ENCODE peak calls at places on chromosomes 6 and 20, in five cellular contexts. Z is right lobe of liver; J is uterus; B is CD4-positive, alpha-beta memory T cell; K is HFF-Myc. Q is an unnamed sample.

GRCh38 chr6:70675822-70676221 is 8.1 kb downstream of the SMAP1 start:
- DNase-seq in Z (no peak), J (no peak), B (no peak), K (no peak), Q (no peak)

GRCh38 chr6:37019065-37019450 is 13.6 kb downstream of the FGD2 start:
- DNase-seq in Z (peak), J (no peak), B (no peak), K (no peak), Q (no peak)

GRCh38 chr20:52921300-52921699 is 50.9 kb upstream of the TSHZ2 start:
- DNase-seq in Z (no peak), J (no peak), B (no peak), K (no peak), Q (no peak)

GRCh38 chr20:38728911-38729642 is 4.8 kb downstream of the SLC32A1 start:
- DNase-seq in Z (no peak), J (no peak), B (peak), K (no peak), Q (no peak)

GRCh38 chr6:120077489-120077888 is 727.9 kb upstream of the MAN1A1 start:
- DNase-seq in Z (no peak), J (no peak), B (no peak), K (no peak), Q (no peak)

GRCh38 chr6:157317129-157317814 is 6.0 kb downstream of the TMEM242 start:
- DNase-seq in Z (peak), J (peak), B (no peak), K (peak), Q (no peak)

GRCh38 chr6:11202513-11203305 is 29.8 kb downstream of the NEDD9 start:
- DNase-seq in Z (no peak), J (no peak), B (peak), K (no peak), Q (no peak)

GRCh38 chr6:17959317-17959716 is 28.1 kb downstream of the KIF13A start:
- DNase-seq in Z (no peak), J (no peak), B (no peak), K (no peak), Q (no peak)

GRCh38 chr6:30828027-30828962 is 56.0 kb upstream of the DDR1 start:
- DNase-seq in Z (peak), J (peak), B (peak), K (peak), Q (peak)

GRCh38 chr6:168420706-168421105 is 20.3 kb upstream of the SMOC2 start:
- DNase-seq in Z (no peak), J (no peak), B (no peak), K (no peak), Q (no peak)

GRCh38 chr6:42315991-42316378 is 98.3 kb upstream of the MRPS10 start:
- DNase-seq in Z (no peak), J (no peak), B (no peak), K (peak), Q (no peak)

GRCh38 chr20:38590682-38591483 is 9.9 kb downstream of the ADIG start:
- DNase-seq in Z (no peak), J (no peak), B (no peak), K (no peak), Q (no peak)

GRCh38 chr6:126820617-126821016 is 297.9 kb upstream of the RSPO3 start:
- DNase-seq in Z (no peak), J (no peak), B (no peak), K (no peak), Q (no peak)

GRCh38 chr6:28142446-28142845 is 763 bp downstream of the ZKSCAN8 start:
- DNase-seq in Z (no peak), J (no peak), B (no peak), K (no peak), Q (no peak)

GRCh38 chr6:107843400-107843799 is 19.3 kb upstream of the SCML4 start:
- DNase-seq in Z (peak), J (no peak), B (no peak), K (no peak), Q (no peak)

GRCh38 chr6:149834513-149835481 is 29.4 kb downstream of the LRP11 start:
- DNase-seq in Z (no peak), J (peak), B (peak), K (no peak), Q (peak)

GRCh38 chr20:51703446-51704287 is 64.5 kb downstream of the ATP9A start:
- DNase-seq in Z (no peak), J (no peak), B (no peak), K (no peak), Q (no peak)

GRCh38 chr20:5216663-5217062 is 89.9 kb downstream of the CDS2 start:
- DNase-seq in Z (no peak), J (no peak), B (no peak), K (no peak), Q (no peak)

GRCh38 chr6:99297006-99297405 is 52.5 kb downstream of the FAXC start:
- DNase-seq in Z (no peak), J (no peak), B (no peak), K (no peak), Q (no peak)

GRCh38 chr6:12870033-12870432 is 153.5 kb downstream of the PHACTR1 start:
- DNase-seq in Z (no peak), J (no peak), B (no peak), K (no peak), Q (no peak)

GRCh38 chr6:41445268-41445667 is 100.9 kb upstream of the FOXP4 start:
- DNase-seq in Z (no peak), J (no peak), B (no peak), K (no peak), Q (no peak)

GRCh38 chr6:70456725-70457124 is 43.4 kb downstream of the FAM135A start:
- DNase-seq in Z (no peak), J (no peak), B (no peak), K (no peak), Q (no peak)

GRCh38 chr6:6564154-6564553 is 24.4 kb upstream of the LY86 start:
- DNase-seq in Z (no peak), J (no peak), B (no peak), K (no peak), Q (no peak)

DNA sequence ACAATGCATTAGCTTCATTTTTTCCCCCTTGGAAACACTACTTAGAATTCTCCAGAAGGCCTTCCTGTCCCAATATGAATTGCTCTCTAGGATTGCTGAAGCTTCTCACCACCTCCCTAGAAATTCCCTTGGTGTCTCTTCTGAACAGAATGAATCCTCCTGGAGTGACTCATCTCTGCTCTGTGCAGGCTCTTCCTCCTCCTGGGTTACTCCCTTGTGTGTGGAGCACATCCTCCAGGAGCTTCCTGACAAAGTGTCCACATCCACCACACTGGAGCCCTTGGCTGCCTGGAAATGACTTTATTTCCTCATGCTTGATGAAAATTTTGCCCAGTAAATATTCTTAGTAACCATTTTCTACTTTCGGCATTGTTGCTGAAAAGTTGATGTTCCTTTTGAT is 54.4 kb downstream of the DTNBP1 start:
- DNase-seq in Z (no peak), J (no peak), B (no peak), K (peak), Q (no peak)
- H3K4me3 ChIP-seq in Z (no peak), J (no peak), B (no peak), K (no peak), Q (no peak)

GRCh38 chr6:56849876-56850275 is 105.0 kb upstream of the BEND6 start:
- DNase-seq in Z (no peak), J (no peak), B (no peak), K (no peak), Q (no peak)

GRCh38 chr6:56851541-56852248 is 103.2 kb upstream of the BEND6 start:
- DNase-seq in Z (no peak), J (peak), B (peak), K (peak), Q (no peak)

GRCh38 chr6:56850618-56851017 is 104.3 kb upstream of the BEND6 start:
- DNase-seq in Z (no peak), J (no peak), B (no peak), K (no peak), Q (no peak)

GRCh38 chr6:56852249-56852606 is 102.7 kb upstream of the BEND6 start:
- DNase-seq in Z (no peak), J (no peak), B (no peak), K (no peak), Q (no peak)

DNA sequence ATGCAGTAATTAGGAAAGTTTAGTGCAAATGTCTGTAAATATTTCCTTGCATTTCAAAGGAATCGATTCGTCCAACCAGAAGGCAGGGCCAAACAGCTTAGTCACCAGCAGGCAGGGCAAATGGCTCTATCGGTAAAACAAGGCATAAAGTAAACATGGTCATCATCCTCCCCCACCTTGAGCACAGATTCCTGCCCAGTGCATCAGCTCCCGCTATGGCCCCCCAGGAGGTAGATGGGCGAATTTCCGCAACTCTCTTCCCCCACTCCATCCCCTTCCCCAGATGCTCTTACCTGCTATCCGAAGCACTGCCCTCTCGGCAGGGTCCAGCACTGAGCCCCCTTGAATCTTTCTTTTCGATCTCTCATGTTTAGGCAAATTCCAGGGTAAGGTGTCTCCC is 103.8 kb upstream of the BEND6 start:
- DNase-seq in Z (no peak), J (no peak), B (no peak), K (no peak), Q (no peak)
- H3K4me3 ChIP-seq in Z (peak), J (peak), B (no peak), K (peak), Q (no peak)

GRCh38 chr20:36155629-36155971 is 1.1 kb downstream of the EPB41L1 start:
- DNase-seq in Z (no peak), J (no peak), B (no peak), K (no peak), Q (no peak)
- H3K4me3 ChIP-seq in Z (no peak), J (no peak), B (no peak), K (peak), Q (no peak)

DNA sequence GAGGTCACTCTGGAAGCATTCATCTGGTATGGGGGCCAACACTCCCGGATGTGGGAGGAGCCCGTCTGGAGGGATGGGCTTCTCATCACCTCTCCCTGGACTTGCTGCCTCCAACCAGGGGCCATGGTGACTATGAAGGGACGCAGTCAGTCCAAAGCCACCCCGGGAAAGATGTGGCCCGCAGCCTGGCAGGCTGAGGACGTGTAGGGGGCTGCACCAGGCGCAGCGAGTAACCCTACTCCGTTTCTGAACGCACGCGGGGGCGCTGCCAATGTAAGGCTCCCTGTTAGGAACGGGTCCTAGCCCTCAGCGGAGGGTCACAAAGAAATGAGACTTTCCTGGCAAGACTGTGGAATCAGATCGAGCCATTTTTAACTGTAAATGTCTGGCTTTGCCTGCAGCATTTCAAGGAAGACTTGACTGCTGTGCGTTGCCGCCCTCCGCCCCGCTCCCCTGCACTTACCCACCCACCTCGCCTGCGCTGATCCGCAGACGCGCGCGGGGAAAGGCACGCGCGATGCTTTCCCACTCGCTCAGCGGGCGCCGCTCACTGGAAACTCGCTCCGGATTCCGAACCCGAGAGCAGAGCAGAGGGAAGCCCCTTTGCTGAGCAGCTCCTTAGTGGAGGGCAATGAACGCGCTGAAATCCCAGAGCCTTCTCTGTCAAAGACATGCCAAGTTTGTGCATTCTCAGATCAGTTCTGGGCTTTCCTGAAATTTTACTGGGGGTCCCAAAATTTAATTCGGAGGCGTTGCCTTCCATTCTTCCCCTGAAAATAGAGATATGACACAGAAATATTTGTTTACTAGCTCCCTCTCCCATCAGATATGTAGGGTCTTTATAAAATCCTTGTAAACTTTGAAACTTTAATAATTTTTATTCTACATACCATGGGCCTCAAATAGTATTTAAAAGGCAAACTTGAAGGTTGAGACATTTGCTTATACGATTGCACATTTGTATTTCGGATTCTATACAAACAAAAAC is 54.9 kb downstream of the IL20RA start:
- DNase-seq in Z (no peak), J (peak), B (no peak), K (no peak), Q (no peak)
- H3K4me3 ChIP-seq in Z (no peak), J (peak), B (no peak), K (peak), Q (no peak)

DNA sequence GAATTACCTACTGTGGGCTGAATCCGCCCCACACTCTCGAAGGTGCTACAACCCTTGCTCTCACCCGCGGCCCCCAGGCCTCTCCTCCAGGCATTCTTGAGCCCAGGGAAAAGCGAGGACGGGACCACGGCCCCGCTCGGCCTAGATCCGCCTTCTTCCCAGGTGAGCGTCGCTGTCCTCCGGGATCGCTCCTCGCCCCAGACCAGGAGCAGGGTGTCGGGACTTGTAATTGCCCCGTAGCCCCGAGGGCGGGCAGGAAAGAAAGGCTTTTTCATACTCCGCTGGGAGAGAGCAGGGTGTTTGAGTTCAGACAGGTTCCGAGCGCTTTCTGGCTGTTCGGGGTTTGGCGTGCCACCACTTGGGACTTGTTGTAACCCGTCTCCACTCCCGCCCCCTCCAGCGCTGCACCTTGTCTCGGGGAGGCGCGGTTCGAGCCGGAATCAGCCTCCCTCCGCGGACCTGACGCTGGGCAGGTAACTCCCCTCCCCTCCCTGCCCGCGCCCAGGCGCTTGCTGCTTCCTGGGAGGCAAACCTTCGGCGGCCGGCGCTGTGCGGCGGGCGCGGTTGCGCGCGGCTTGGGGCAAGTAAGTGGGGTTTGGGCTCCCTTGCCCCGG is at the start of gene FAM83B:
- DNase-seq in Z (no peak), J (no peak), B (no peak), K (no peak), Q (no peak)
- H3K4me3 ChIP-seq in Z (peak), J (no peak), B (no peak), K (peak), Q (no peak)

GRCh38 chr20:18020931-18021330 is 36.8 kb downstream of the OVOL2 start:
- DNase-seq in Z (no peak), J (no peak), B (no peak), K (no peak), Q (no peak)
- H3K4me3 ChIP-seq in Z (no peak), J (no peak), B (no peak), K (no peak), Q (no peak)

DNA sequence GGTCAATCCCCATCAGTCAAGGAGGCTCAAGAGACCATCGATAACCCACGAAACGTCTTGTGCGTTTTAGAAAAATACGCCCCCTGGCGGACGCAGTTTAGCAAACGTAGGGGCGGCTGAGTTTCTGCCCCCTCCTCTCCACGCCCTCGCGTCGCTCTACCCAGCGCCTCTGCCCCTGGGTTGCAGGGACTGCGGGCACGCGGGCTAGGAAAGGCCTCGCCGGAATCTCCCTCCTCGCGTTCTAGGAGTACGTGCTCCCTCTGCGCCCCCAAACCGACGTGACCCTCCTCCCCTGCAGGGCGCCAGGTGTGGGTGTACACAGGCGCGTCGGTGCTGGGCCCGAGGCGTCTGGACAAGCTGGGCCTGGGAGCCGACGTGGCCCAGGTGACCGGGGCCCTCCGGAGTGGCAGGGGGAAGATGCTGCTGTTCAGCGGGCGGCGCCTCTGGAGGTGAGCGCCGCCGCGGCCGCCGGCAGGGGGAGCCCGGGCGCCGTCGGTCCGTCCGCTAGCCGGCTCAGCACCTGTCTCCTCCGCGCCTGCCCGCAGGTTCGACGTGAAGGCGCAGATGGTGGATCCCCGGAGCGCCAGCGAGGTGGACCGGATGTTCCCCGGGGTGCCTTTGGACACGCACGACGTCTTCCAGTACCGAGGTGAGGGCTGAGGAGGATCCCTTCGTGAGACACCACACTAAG is 5.3 kb downstream of the MMP9 start:
- DNase-seq in Z (peak), J (peak), B (peak), K (no peak), Q (peak)
- H3K4me3 ChIP-seq in Z (no peak), J (no peak), B (peak), K (no peak), Q (no peak)

DNA sequence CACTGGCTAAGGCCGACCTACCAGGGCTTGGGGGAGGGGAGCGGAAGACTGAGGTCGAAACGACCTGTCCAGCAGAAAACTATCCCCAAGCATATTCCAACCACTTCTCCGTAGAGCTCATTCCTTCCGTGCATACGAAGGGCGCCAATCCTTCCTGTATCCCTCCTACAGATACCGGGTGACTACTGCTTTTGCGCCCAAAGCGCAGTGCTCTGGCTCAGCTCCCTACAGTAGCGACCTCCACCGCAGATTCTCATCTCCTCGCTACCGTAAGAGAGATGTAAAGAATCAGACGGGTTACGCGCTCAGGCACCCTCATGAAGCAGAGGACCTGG is 666 bp upstream of the NNAT start:
- DNase-seq in Z (no peak), J (no peak), B (no peak), K (no peak), Q (no peak)
- H3K4me3 ChIP-seq in Z (no peak), J (no peak), B (no peak), K (no peak), Q (no peak)

Q was measured in CD4-positive, CD25-positive, alpha-beta regulatory T cell.